ENCODE peak calls at places on chromosomes 5 and 9, in nine cellular contexts. H, C, Z, L, A, D, W, K and E are unnamed samples.

GRCh38 chr5:142984016-142984415 is 213.8 kb downstream of the ARHGAP26 start:
- DNase-seq in H (no peak), C (no peak), Z (no peak), L (no peak), A (no peak), D (no peak), W (no peak), K (no peak), E (no peak)

GRCh38 chr5:132055808-132056609 is 4.4 kb upstream of the IL3 start:
- DNase-seq in H (peak; percentile 70), C (no peak), Z (no peak), L (peak; percentile 24), A (no peak), D (no peak), W (peak; percentile 48), K (no peak), E (no peak)

GRCh38 chr5:56094579-56095361 is 100.0 kb upstream of the IL6ST start:
- DNase-seq in H (no peak), C (no peak), Z (no peak), L (no peak), A (peak; percentile 62), D (peak; percentile 41), W (no peak), K (no peak), E (no peak)

GRCh38 chr9:87464110-87464991 is 33.3 kb upstream of the DAPK1 start:
- DNase-seq in H (no peak), C (no peak), Z (no peak), L (no peak), A (no peak), D (no peak), W (no peak), K (no peak), E (no peak)

GRCh38 chr5:159777049-159777448 is 139.2 kb upstream of the ADRA1B start:
- DNase-seq in H (no peak), C (no peak), Z (peak; percentile 32), L (no peak), A (no peak), D (no peak), W (no peak), K (no peak), E (no peak)

GRCh38 chr5:140647042-140647341 is 438 bp downstream of the NDUFA2 start:
- DNase-seq in H (no peak), C (no peak), Z (no peak), L (no peak), A (no peak), D (no peak), W (no peak), K (no peak), E (no peak)

GRCh38 chr5:104942735-104943134 is 1380.1 kb upstream of the NUDT12 start:
- DNase-seq in H (no peak), C (peak; percentile 72), Z (no peak), L (no peak), A (no peak), D (no peak), W (no peak), K (no peak), E (no peak)

GRCh38 chr5:121174351-121174750 is 677.3 kb upstream of the FTMT start:
- DNase-seq in H (no peak), C (no peak), Z (no peak), L (no peak), A (no peak), D (no peak), W (no peak), K (no peak), E (no peak)

GRCh38 chr5:177310332-177310731 is 1.4 kb downstream of the MXD3 start:
- DNase-seq in H (peak; percentile 76), C (no peak), Z (no peak), L (no peak), A (no peak), D (no peak), W (no peak), K (no peak), E (no peak)

GRCh38 chr5:141492168-141492885 is 3.4 kb downstream of the PCDHGC5 start:
- DNase-seq in H (no peak), C (no peak), Z (no peak), L (no peak), A (no peak), D (no peak), W (no peak), K (no peak), E (no peak)

GRCh38 chr5:139820130-139820529 is 24.5 kb downstream of the PSD2 start:
- DNase-seq in H (peak; percentile 56), C (no peak), Z (no peak), L (no peak), A (no peak), D (no peak), W (no peak), K (peak; percentile 14), E (no peak)

GRCh38 chr5:132776077-132776931 is 735 bp downstream of the SEPTIN8 start:
- DNase-seq in H (no peak), C (peak; percentile 84), Z (no peak), L (peak; percentile 67), A (no peak), D (peak; percentile 67), W (no peak), K (no peak), E (no peak)

GRCh38 chr5:44332360-44332971 is 56.8 kb downstream of the FGF10 start:
- DNase-seq in H (no peak), C (no peak), Z (peak; percentile 16), L (no peak), A (no peak), D (peak; percentile 50), W (no peak), K (no peak), E (no peak)

GRCh38 chr9:13351768-13352386 is 72.4 kb upstream of the MPDZ start:
- DNase-seq in H (no peak), C (no peak), Z (peak; percentile 13), L (no peak), A (no peak), D (peak; percentile 47), W (no peak), K (no peak), E (no peak)

GRCh38 chr5:3598725-3599282 is 3.2 kb downstream of the IRX1 start:
- DNase-seq in H (no peak), C (no peak), Z (no peak), L (no peak), A (no peak), D (peak; percentile 33), W (no peak), K (no peak), E (no peak)

GRCh38 chr9:129412814-129413536 is 207.9 kb downstream of the C9orf50 start:
- DNase-seq in H (peak; percentile 87), C (peak; percentile 86), Z (peak; percentile 77), L (peak; percentile 60), A (peak; percentile 13), D (peak; percentile 80), W (peak; percentile 41), K (peak; percentile 83), E (peak; percentile 79)

GRCh38 chr9:1048853-1049252 is 1.3 kb upstream of the DMRT2 start:
- DNase-seq in H (no peak), C (no peak), Z (no peak), L (peak; percentile 54), A (no peak), D (no peak), W (no peak), K (no peak), E (no peak)

GRCh38 chr5:28576022-28576421 is 1537.6 kb upstream of the CDH9 start:
- DNase-seq in H (no peak), C (no peak), Z (no peak), L (no peak), A (no peak), D (peak; percentile 27), W (no peak), K (no peak), E (no peak)

GRCh38 chr5:115349001-115349817 is 52.8 kb upstream of the CCDC112 start:
- DNase-seq in H (no peak), C (no peak), Z (no peak), L (peak; percentile 58), A (no peak), D (peak; percentile 76), W (no peak), K (no peak), E (peak; percentile 28)

GRCh38 chr5:154197801-154198461 is 7.4 kb downstream of the GALNT10 start:
- DNase-seq in H (no peak), C (no peak), Z (no peak), L (no peak), A (peak; percentile 40), D (peak; percentile 92), W (peak; percentile 59), K (no peak), E (no peak)

GRCh38 chr5:113027015-113027414 is 50.4 kb downstream of the DCP2 start:
- DNase-seq in H (no peak), C (no peak), Z (no peak), L (no peak), A (no peak), D (no peak), W (no peak), K (no peak), E (no peak)

GRCh38 chr5:103450333-103451061 is 112.1 kb downstream of the NUDT12 start:
- DNase-seq in H (no peak), C (no peak), Z (no peak), L (no peak), A (no peak), D (peak; percentile 90), W (no peak), K (no peak), E (no peak)

GRCh38 chr5:171857537-171857936 is 71.9 kb downstream of the SMIM23 start:
- DNase-seq in H (no peak), C (peak; percentile 43), Z (no peak), L (no peak), A (no peak), D (no peak), W (no peak), K (no peak), E (no peak)

GRCh38 chr5:149546974-149547373 is 4.3 kb downstream of the CSNK1A1 start:
- DNase-seq in H (no peak), C (no peak), Z (no peak), L (peak; percentile 62), A (no peak), D (peak; percentile 23), W (no peak), K (no peak), E (no peak)

GRCh38 chr9:124450241-124450924 is at the start of gene ADGRD2:
- DNase-seq in H (peak; percentile 71), C (peak; percentile 90), Z (peak; percentile 34), L (no peak), A (no peak), D (peak; percentile 26), W (no peak), K (no peak), E (no peak)

GRCh38 chr5:73213566-73213998 is 40.6 kb downstream of the TMEM174 start:
- DNase-seq in H (no peak), C (no peak), Z (no peak), L (peak; percentile 71), A (no peak), D (peak; percentile 91), W (no peak), K (no peak), E (no peak)

GRCh38 chr9:607417-607816 is 234.1 kb upstream of the DMRT1 start:
- DNase-seq in H (no peak), C (no peak), Z (no peak), L (no peak), A (no peak), D (no peak), W (no peak), K (no peak), E (no peak)

GRCh38 chr5:119360905-119361605 is 5.2 kb downstream of the TNFAIP8 start:
- DNase-seq in H (no peak), C (peak; percentile 63), Z (no peak), L (no peak), A (no peak), D (peak; percentile 68), W (no peak), K (no peak), E (no peak)

GRCh38 chr5:90941002-90941720 is 382.6 kb downstream of the ADGRV1 start:
- DNase-seq in H (no peak), C (no peak), Z (peak; percentile 12), L (no peak), A (no peak), D (peak; percentile 30), W (no peak), K (no peak), E (no peak)